ENCODE peak calls at places on chromosomes 1 and 21, in four cellular contexts. X is SK-N-SH, P is H1, T is A549. F is an unnamed sample.

GRCh38 chr21:34344058-34344425 is 19.8 kb upstream of the KCNE2 start:
- DNase-seq in X (no peak), P (no peak), T (no peak), F (no peak)

GRCh38 chr21:14918542-14918941 is 146.3 kb downstream of the NRIP1 start:
- DNase-seq in X (no peak), P (no peak), T (no peak), F (no peak)

GRCh38 chr1:206797534-206798383 is 25.5 kb upstream of the IL10 start:
- DNase-seq in X (peak; percentile 27), P (peak; percentile 69), T (peak; percentile 17), F (no peak)

GRCh38 chr1:184935919-184936798 is 38.1 kb downstream of the NIBAN1 start:
- DNase-seq in X (no peak), P (no peak), T (no peak), F (no peak)

GRCh38 chr1:202553560-202554038 is 156.7 kb downstream of the SYT2 start:
- DNase-seq in X (no peak), P (no peak), T (peak; percentile 29), F (no peak)

GRCh38 chr1:71365451-71365850 is 284.6 kb upstream of the ZRANB2 start:
- DNase-seq in X (no peak), P (no peak), T (no peak), F (no peak)

GRCh38 chr21:17769049-17769845 is 49.9 kb downstream of the C21orf91 start:
- DNase-seq in X (no peak), P (no peak), T (no peak), F (no peak)

GRCh38 chr1:151237678-151238466 is 16.7 kb upstream of the PSMD4 start:
- DNase-seq in X (no peak), P (no peak), T (no peak), F (no peak)

GRCh38 chr1:229230136-229230892 is 40.6 kb upstream of the RAB4A start:
- DNase-seq in X (no peak), P (peak; percentile 52), T (no peak), F (no peak)
- TF ChIP-seq EP300 in X (no peak), P (no peak), T (no peak), F (no peak)

GRCh38 chr1:211978596-211978995 is 56.8 kb downstream of the INTS7 start:
- DNase-seq in X (no peak), P (no peak), T (no peak), F (no peak)

GRCh38 chr1:211973541-211973940 is 61.8 kb downstream of the INTS7 start:
- DNase-seq in X (no peak), P (no peak), T (no peak), F (no peak)

DNA sequence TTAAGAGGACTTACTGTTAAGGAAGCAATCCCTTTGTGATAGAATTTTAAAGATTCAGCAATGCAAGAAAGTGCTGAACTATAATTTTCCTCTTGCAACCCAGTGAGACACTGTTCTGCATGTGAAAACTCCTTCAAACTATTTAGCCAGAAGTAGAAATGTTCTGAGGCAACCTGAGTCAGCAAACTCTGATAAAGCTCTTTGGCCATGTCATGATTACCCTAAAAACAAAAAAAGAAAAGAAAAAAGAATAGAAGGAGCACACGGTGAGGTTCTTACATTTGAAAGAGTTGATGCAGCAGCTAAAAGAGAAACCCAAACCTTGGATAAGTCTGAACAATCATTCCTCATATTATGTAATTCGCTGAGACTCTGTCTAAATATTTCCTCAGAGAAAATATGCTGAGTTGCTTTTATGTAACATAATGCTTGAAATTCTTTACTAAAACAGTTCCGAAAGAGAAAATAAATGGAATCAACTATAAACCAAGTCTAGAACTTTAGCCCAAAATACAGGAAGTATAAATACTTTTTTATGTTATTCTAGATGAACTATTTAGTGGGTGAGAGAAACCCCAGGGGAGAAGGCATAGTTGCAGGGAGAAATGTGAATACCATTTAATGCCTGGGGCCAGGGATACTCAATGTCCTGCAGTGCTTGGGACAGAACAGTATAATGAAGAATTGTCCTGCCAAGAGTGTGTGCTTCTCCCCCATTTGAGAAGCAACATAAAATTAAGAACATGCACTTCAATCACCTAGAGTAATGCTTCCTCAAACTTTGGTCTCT is 60.0 kb downstream of the INTS7 start:
- DNase-seq in X (no peak), P (no peak), T (no peak), F (no peak)
- H3K27ac ChIP-seq in X (no peak overlapping the region), P (no peak overlapping the region), T (no peak overlapping the region), F (no peak overlapping the region)

DNA sequence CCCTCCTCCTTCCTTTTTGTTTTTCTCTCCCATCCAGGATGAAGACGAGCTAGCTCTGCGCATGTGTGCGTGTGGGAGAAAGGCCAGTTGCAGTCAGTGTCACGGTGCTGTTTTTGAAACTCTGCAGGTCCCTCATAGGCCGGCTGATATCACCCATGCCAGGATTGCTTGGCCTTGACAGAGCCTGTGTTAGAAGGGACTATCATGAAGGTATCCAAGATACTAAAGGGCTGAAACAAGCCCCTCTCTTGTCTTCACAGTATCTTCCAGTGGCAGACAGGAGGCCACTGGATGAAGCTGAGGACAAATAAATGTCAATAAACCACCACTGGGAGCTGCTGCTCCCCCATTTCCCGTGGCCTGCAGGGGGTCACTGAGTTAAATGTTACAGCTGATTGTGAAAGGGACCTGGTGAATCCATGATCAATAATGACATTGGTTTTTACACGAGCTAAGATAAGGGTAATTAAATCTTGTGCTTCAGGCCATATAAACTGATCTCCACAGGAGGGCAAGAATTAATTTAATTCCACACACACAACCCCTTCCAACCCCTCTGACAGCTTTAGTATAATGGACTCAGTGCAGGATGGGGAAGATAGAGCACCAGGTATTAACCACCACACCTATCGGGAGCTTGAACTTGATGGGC is 64.6 kb upstream of the TARBP1 start:
- DNase-seq in X (peak; percentile 68), P (no peak), T (no peak), F (peak; percentile 73)
- TF ChIP-seq EP300 in X (no peak), P (no peak), T (no peak), F (no peak)

DNA sequence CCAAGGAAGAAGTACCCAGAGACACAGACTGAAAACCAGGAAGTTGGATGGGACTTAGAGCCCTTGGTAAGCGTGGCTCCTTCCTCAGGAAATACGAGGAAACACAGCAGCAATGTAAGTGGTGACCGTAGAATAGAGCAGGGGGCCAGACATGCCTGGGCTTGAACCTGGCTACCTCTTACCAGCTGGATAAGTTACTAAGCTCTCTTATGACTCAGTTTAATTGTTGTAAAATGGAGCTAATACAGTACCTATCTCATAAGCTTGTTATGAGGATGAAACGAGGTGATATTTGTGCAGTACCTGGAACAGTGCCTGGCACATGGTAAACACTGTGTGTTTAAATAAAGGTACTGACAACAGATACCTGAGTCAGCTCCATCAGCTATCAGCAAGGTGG is 19.2 kb downstream of the EBNA1BP2 start:
- DNase-seq in X (no peak), P (no peak), T (no peak), F (no peak)
- H3K27ac ChIP-seq in X (no peak overlapping the region), P (no peak overlapping the region), T (peak overlapping the region; percentile 54), F (no peak overlapping the region)

DNA sequence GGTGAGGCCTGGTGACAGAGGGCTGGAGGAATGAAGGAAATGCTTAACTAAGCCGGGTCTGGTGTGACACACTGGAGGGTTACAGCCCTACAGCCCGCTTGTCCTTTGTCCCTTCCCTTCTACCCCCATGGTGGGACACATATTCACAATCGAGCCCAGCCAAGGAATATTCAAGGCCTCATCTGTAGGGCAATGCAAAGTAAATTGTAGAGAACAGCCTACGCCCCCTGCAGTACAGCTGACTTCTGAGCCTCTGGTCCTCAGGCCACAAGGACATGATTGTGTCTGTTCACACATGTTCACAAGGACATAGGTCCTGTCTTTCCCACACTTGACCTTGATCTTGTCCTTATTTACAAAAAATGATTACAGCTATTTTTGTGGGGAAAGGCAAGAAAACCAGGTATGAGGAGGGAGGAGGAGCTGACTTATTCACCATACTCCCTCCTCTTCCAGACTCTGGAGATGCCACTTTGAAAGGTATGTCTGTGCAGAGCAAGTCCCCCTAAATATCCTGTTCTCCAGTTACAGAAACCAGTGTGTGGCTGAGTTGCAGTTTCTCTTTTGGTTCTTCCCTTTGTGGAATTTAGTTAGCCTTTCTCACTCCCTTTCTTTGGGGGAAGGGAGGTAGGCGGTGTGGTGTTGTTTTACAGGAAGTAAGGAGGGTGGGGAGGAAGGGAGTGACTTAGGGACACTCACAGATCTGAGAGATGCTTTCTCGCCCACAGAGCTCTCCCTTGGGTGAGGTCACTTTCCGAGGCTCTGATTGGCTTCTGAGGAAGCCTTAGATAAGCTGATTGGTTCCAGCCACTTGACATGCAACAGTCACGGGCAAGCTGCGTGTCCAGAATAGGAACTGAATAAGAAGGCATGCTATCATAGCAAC is 14.6 kb downstream of the POLR3GL start:
- DNase-seq in X (peak; percentile 82), P (peak; percentile 67), T (peak; percentile 82), F (peak; percentile 93)
- TF ChIP-seq EP300 in X (peak; percentile 74), P (no peak), T (no peak), F (peak; percentile 81)

GRCh38 chr1:26413031-26413430 is 2.4 kb downstream of the LIN28A start:
- DNase-seq in X (no peak), P (no peak), T (no peak), F (no peak)
- H3K27ac ChIP-seq in X (no peak overlapping the region), P (peak overlapping the region; percentile 68), T (no peak overlapping the region), F (no peak overlapping the region)

GRCh38 chr1:150154143-150154542 is 4.4 kb downstream of the PLEKHO1 start:
- DNase-seq in X (no peak), P (no peak), T (no peak), F (peak; percentile 70)

GRCh38 chr1:150152772-150153461 is 3.2 kb downstream of the PLEKHO1 start:
- DNase-seq in X (no peak), P (no peak), T (no peak), F (no peak)

GRCh38 chr1:150151291-150152181 is 1.8 kb downstream of the PLEKHO1 start:
- DNase-seq in X (peak; percentile 42), P (no peak), T (no peak), F (no peak)

GRCh38 chr1:150150511-150151021 is 850 bp downstream of the PLEKHO1 start:
- DNase-seq in X (peak; percentile 71), P (peak; percentile 58), T (no peak), F (peak; percentile 66)

DNA sequence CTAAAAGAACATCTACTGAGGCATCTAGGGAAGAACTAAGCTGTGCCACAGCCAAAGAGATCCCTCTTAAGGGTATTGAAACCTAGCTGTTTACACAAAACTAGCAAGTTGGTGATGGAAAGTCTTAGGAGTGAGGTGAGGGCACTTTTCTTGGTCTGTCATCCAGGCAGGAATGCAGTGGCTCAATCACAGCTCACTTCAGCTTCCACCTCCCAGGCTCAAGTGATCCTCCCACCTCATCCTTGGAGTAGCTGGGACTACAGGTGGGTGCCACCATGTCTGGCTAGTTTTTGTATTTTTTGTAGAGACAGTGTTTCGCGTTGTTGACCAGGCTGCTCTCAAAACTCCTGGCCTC is 2.4 kb downstream of the PLEKHO1 start:
- DNase-seq in X (no peak), P (no peak), T (no peak), F (no peak)
- TF ChIP-seq EP300 in X (no peak), P (no peak), T (no peak), F (no peak)

GRCh38 chr1:221608835-221609320 is 133.0 kb downstream of the DUSP10 start:
- DNase-seq in X (no peak), P (no peak), T (no peak), F (no peak)
- H3K27ac ChIP-seq in X (no peak overlapping the region), P (no peak overlapping the region), T (no peak overlapping the region), F (no peak overlapping the region)